ENCODE peak calls at places on chromosomes 16 and 17, in five cellular contexts. One of them, this sample, is unnamed.

GRCh38 chr17:83189013-83189672 is 109.7 kb downstream of the METRNL start:
- DNase-seq in OCI-LY7: no peak
- DNase-seq in A549: no peak
- DNase-seq in CD8-positive, alpha-beta T cell: no peak
- DNase-seq in GM23338: no peak
- DNase-seq in this sample: no peak

GRCh38 chr17:31549121-31549524 is 157.6 kb downstream of the RAB11FIP4 start:
- DNase-seq in A549: peak
- DNase-seq in OCI-LY7: peak
- DNase-seq in CD8-positive, alpha-beta T cell: no peak
- DNase-seq in GM23338: no peak
- DNase-seq in this sample: peak

GRCh38 chr17:66514227-66514806 is 211.9 kb downstream of the PRKCA start:
- DNase-seq in CD8-positive, alpha-beta T cell: no peak
- DNase-seq in OCI-LY7: no peak
- DNase-seq in GM23338: no peak
- DNase-seq in A549: no peak
- DNase-seq in this sample: no peak

GRCh38 chr17:76139801-76140660 is 1.0 kb downstream of the FOXJ1 start:
- DNase-seq in A549: no peak
- DNase-seq in CD8-positive, alpha-beta T cell: peak
- DNase-seq in GM23338: peak
- DNase-seq in OCI-LY7: no peak
- DNase-seq in this sample: no peak

GRCh38 chr16:676565-677297 is 1.3 kb downstream of the RHBDL1 start:
- DNase-seq in CD8-positive, alpha-beta T cell: no peak
- DNase-seq in A549: no peak
- DNase-seq in OCI-LY7: no peak
- DNase-seq in GM23338: peak
- DNase-seq in this sample: no peak

GRCh38 chr17:64424318-64424717 is 24.6 kb upstream of the MILR1 start:
- DNase-seq in GM23338: no peak
- DNase-seq in OCI-LY7: no peak
- DNase-seq in CD8-positive, alpha-beta T cell: no peak
- DNase-seq in A549: no peak
- DNase-seq in this sample: no peak

GRCh38 chr17:76264425-76264754 is 758 bp upstream of the UBALD2 start:
- DNase-seq in OCI-LY7: no peak
- DNase-seq in CD8-positive, alpha-beta T cell: no peak
- DNase-seq in A549: no peak
- DNase-seq in GM23338: no peak
- DNase-seq in this sample: no peak

GRCh38 chr17:72605543-72605942 is 484.7 kb downstream of the SOX9 start:
- DNase-seq in OCI-LY7: no peak
- DNase-seq in A549: no peak
- DNase-seq in GM23338: no peak
- DNase-seq in CD8-positive, alpha-beta T cell: no peak
- DNase-seq in this sample: no peak

GRCh38 chr17:64534187-64534586 is 27.4 kb downstream of the CEP95 start:
- DNase-seq in GM23338: no peak
- DNase-seq in A549: peak
- DNase-seq in CD8-positive, alpha-beta T cell: no peak
- DNase-seq in OCI-LY7: peak
- DNase-seq in this sample: peak

GRCh38 chr17:45790296-45790922 is 6.3 kb downstream of the CRHR1 start:
- DNase-seq in A549: no peak
- DNase-seq in OCI-LY7: no peak
- DNase-seq in GM23338: no peak
- DNase-seq in CD8-positive, alpha-beta T cell: no peak
- DNase-seq in this sample: no peak

GRCh38 chr17:9432867-9433495 is 142.6 kb downstream of the STX8 start:
- DNase-seq in A549: no peak
- DNase-seq in OCI-LY7: no peak
- DNase-seq in GM23338: no peak
- DNase-seq in CD8-positive, alpha-beta T cell: no peak
- DNase-seq in this sample: no peak

GRCh38 chr17:69560987-69561441 is 146.5 kb downstream of the MAP2K6 start:
- DNase-seq in CD8-positive, alpha-beta T cell: no peak
- DNase-seq in A549: no peak
- DNase-seq in GM23338: no peak
- DNase-seq in OCI-LY7: no peak
- DNase-seq in this sample: no peak

GRCh38 chr17:72399023-72399607 is 278.3 kb downstream of the SOX9 start:
- DNase-seq in CD8-positive, alpha-beta T cell: no peak
- DNase-seq in GM23338: no peak
- DNase-seq in OCI-LY7: no peak
- DNase-seq in A549: no peak
- DNase-seq in this sample: no peak

GRCh38 chr16:66388350-66389139 is 22.1 kb downstream of the CDH5 start:
- DNase-seq in OCI-LY7: no peak
- DNase-seq in A549: no peak
- DNase-seq in CD8-positive, alpha-beta T cell: no peak
- DNase-seq in GM23338: no peak
- DNase-seq in this sample: no peak

GRCh38 chr17:43974541-43975315 is 21.0 kb upstream of the PYY start:
- DNase-seq in OCI-LY7: no peak
- DNase-seq in CD8-positive, alpha-beta T cell: no peak
- DNase-seq in GM23338: no peak
- DNase-seq in A549: no peak
- DNase-seq in this sample: no peak
- H3K4me3 ChIP-seq in OCI-LY7: no peak
- H3K4me3 ChIP-seq in CD8-positive, alpha-beta T cell: no peak
- H3K4me3 ChIP-seq in GM23338: no peak
- H3K4me3 ChIP-seq in A549: no peak
- H3K4me3 ChIP-seq in this sample: no peak

DNA sequence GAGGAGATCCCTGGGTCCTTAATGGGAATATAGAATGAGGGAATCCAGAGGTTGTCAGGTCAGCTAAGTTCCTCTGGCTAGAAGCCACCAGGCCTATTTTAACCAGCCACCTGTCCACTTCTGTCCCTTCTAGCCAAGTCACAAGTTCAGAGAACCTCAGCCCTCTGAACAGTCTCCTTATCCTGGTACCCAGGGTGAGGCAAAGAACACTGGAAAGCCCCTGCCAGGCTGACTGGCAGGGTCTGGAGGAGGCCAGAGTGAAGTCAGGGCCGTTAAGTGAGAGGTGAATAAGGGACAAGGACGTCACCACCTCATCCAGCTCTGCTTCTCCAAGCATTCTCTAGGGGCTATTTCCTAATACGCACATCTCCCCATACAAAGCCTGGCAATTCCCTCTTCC is 2.7 kb downstream of the CTDNEP1 start:
- DNase-seq in CD8-positive, alpha-beta T cell: no peak
- DNase-seq in OCI-LY7: no peak
- DNase-seq in GM23338: no peak
- DNase-seq in A549: no peak
- DNase-seq in this sample: no peak
- H3K27ac ChIP-seq in CD8-positive, alpha-beta T cell: no peak
- H3K27ac ChIP-seq in OCI-LY7: no peak
- H3K27ac ChIP-seq in GM23338: no peak
- H3K27ac ChIP-seq in A549: peak
- H3K27ac ChIP-seq in this sample: no peak

GRCh38 chr16:69424935-69425784 is 741 bp downstream of the CYB5B start:
- DNase-seq in GM23338: no peak
- DNase-seq in CD8-positive, alpha-beta T cell: no peak
- DNase-seq in OCI-LY7: peak
- DNase-seq in A549: no peak
- DNase-seq in this sample: no peak

GRCh38 chr16:69428652-69429051 is 4.2 kb downstream of the CYB5B start:
- DNase-seq in OCI-LY7: no peak
- DNase-seq in GM23338: no peak
- DNase-seq in A549: no peak
- DNase-seq in CD8-positive, alpha-beta T cell: no peak
- DNase-seq in this sample: no peak

GRCh38 chr16:69424053-69424934 is at the start of gene CYB5B:
- DNase-seq in OCI-LY7: peak
- DNase-seq in CD8-positive, alpha-beta T cell: peak
- DNase-seq in A549: peak
- DNase-seq in GM23338: peak
- DNase-seq in this sample: peak

GRCh38 chr16:69419956-69420355 is 4.5 kb upstream of the CYB5B start:
- DNase-seq in CD8-positive, alpha-beta T cell: no peak
- DNase-seq in A549: no peak
- DNase-seq in OCI-LY7: no peak
- DNase-seq in GM23338: no peak
- DNase-seq in this sample: no peak

DNA sequence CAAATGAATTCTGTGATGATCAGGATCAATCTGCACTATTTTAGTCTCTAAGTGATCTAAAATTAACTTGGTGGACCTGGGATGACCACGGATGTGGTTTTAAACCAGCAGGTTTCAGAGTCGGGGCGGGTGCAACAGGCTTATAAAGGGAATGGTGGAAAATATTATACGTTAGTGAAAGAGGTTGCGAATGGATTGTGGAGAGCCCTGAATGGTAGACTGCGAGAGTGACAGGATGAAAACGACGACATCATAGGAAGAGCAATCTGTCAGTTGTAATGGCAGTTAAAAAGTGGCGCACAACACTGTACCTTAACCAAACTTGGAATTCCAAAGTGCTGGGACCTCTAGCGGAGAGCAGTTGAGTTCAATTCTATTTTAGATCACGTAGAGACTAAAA is 1.2 kb upstream of the CYB5B start:
- DNase-seq in A549: no peak
- DNase-seq in OCI-LY7: no peak
- DNase-seq in CD8-positive, alpha-beta T cell: no peak
- DNase-seq in GM23338: peak
- DNase-seq in this sample: no peak
- H3K4me3 ChIP-seq in A549: no peak
- H3K4me3 ChIP-seq in OCI-LY7: no peak
- H3K4me3 ChIP-seq in CD8-positive, alpha-beta T cell: no peak
- H3K4me3 ChIP-seq in GM23338: no peak
- H3K4me3 ChIP-seq in this sample: no peak

GRCh38 chr16:85557976-85558589 is 55.0 kb upstream of the GSE1 start:
- DNase-seq in GM23338: peak
- DNase-seq in OCI-LY7: peak
- DNase-seq in CD8-positive, alpha-beta T cell: peak
- DNase-seq in A549: no peak
- DNase-seq in this sample: no peak

GRCh38 chr16:85557083-85557975 is 55.8 kb upstream of the GSE1 start:
- DNase-seq in CD8-positive, alpha-beta T cell: peak
- DNase-seq in GM23338: peak
- DNase-seq in OCI-LY7: peak
- DNase-seq in A549: peak
- DNase-seq in this sample: no peak

GRCh38 chr16:85554791-85555548 is 58.2 kb upstream of the GSE1 start:
- DNase-seq in A549: peak
- DNase-seq in OCI-LY7: peak
- DNase-seq in GM23338: peak
- DNase-seq in CD8-positive, alpha-beta T cell: peak
- DNase-seq in this sample: no peak

GRCh38 chr16:85555549-85556455 is 57.3 kb upstream of the GSE1 start:
- DNase-seq in A549: peak
- DNase-seq in CD8-positive, alpha-beta T cell: peak
- DNase-seq in GM23338: peak
- DNase-seq in OCI-LY7: peak
- DNase-seq in this sample: no peak

DNA sequence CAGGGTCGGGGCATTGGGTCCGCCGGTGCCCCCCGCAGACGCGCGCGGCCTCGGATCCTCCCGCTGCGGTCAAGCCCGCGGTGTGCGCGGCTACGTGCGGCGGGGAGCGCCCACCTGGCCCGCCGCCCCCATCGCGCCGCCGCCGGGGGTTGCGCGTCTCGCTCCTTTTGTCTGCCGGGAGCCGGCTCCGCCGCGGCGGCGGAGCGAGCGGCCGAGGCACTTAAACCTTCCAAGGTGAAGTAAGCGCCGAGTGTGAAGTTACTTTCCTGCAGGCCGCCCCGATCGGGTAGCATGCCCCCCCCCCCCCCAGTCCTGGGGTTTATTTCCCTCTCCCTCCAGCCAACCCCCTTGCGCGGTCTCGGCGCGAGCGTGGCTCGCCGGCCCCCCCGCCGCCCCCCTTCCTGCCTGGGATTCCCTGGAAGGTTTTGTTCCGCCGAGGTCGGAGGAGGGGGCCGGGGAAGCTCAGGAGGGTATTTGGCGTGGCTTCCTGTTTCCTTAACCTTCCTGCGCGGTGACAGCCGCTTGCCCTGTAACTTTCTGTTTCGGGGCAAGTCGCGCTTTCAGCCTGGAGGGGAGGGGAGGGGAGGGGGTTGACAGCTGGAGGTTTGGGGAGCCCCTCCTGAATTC is 56.6 kb upstream of the GSE1 start:
- DNase-seq in OCI-LY7: peak
- DNase-seq in GM23338: peak
- DNase-seq in CD8-positive, alpha-beta T cell: peak
- DNase-seq in A549: peak
- DNase-seq in this sample: no peak
- H3K27ac ChIP-seq in OCI-LY7: peak
- H3K27ac ChIP-seq in GM23338: no peak
- H3K27ac ChIP-seq in CD8-positive, alpha-beta T cell: peak
- H3K27ac ChIP-seq in A549: peak
- H3K27ac ChIP-seq in this sample: peak

GRCh38 chr16:88695753-88696152 is 9.4 kb upstream of the SNAI3 start:
- DNase-seq in OCI-LY7: no peak
- DNase-seq in CD8-positive, alpha-beta T cell: no peak
- DNase-seq in A549: no peak
- DNase-seq in GM23338: no peak
- DNase-seq in this sample: no peak
- H3K4me3 ChIP-seq in OCI-LY7: no peak
- H3K4me3 ChIP-seq in CD8-positive, alpha-beta T cell: no peak
- H3K4me3 ChIP-seq in A549: no peak
- H3K4me3 ChIP-seq in GM23338: no peak
- H3K4me3 ChIP-seq in this sample: no peak

GRCh38 chr16:2755158-2755557 is 2.7 kb downstream of the SRRM2 start:
- DNase-seq in GM23338: no peak
- DNase-seq in OCI-LY7: no peak
- DNase-seq in A549: no peak
- DNase-seq in CD8-positive, alpha-beta T cell: no peak
- DNase-seq in this sample: peak
- H3K27ac ChIP-seq in GM23338: peak
- H3K27ac ChIP-seq in OCI-LY7: no peak
- H3K27ac ChIP-seq in A549: no peak
- H3K27ac ChIP-seq in CD8-positive, alpha-beta T cell: no peak
- H3K27ac ChIP-seq in this sample: peak

DNA sequence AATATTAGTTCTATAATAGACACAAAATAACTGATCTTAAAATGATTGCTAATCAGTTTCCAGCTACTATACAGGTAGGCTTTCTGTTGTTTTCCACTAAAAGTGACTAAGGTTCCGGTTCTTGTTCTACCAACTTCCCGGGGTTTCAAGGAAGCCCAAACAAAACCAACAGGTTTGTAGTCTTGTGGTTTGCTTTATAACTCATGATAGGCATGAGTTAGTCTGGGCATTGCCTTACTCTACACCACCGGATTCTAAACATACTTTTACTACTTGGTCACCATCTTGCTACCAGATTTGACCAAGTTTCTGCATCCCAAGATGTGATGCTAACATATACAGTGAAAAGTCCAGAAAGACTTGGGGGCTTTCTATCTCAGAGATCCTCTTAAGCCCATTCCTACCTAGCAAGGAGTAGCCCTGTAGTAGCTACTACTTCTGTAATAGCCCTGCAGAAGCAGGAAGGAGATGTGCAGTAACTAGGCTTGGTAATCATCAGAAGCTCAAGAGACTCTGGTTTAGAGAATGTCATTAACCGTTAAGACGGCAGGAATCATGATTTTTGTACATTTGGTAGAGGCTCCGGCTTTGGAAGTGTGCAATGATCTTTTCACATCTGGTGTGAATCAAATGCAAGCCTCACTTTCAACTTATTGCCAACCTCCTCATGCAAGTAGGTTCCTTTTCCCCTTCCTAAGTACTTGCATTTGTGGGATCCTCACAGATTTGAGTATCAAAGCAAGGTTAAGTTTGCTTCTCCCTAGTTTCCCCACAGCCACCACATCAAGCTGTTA is 1.6 kb downstream of the FAM117A start:
- DNase-seq in OCI-LY7: peak
- DNase-seq in A549: no peak
- DNase-seq in CD8-positive, alpha-beta T cell: no peak
- DNase-seq in GM23338: no peak
- DNase-seq in this sample: no peak
- H3K4me3 ChIP-seq in OCI-LY7: peak
- H3K4me3 ChIP-seq in A549: no peak
- H3K4me3 ChIP-seq in CD8-positive, alpha-beta T cell: peak
- H3K4me3 ChIP-seq in GM23338: peak
- H3K4me3 ChIP-seq in this sample: peak